ENCODE peak calls at places on chromosomes 11 and 22, in ten cellular contexts. Q is T-helper 2 cell; J is effector memory CD8-positive, alpha-beta T cell; N is Caki2; T is activated CD8-positive, alpha-beta T cell treated with anti-CD3 and anti-CD28 coated beads, Interleukin-2, amount 10 ng/mL, durations not matched to agents 7 days and 5 days; O is non-pigmented ciliary epithelial cell; P is stimulated activated CD4-positive, alpha-beta T cell treated with anti-CD3 and anti-CD28 coated beads, TNF-alpha, amount 100 ng/mL, for 1 hour; Y is ecto neural progenitor cell; L is nephron progenitor cell; A is NCI-H1694 treated with DMSO at 0.1 percent for 48 hours. D is an unnamed sample.

GRCh38 chr11:1206391-1207271 is 16.2 kb upstream of the MUC5B start:
- DNase-seq in L (no peak), Y (peak; percentile 39), T (no peak), J (no peak), N (no peak), P (no peak), O (no peak), A (no peak), Q (no peak), D (no peak)

GRCh38 chr11:75891947-75892739 is 77.1 kb downstream of the UVRAG start:
- DNase-seq in T (no peak), L (no peak), A (no peak), N (no peak), Y (no peak), O (no peak), P (no peak), J (no peak), Q (no peak), D (no peak)

GRCh38 chr11:74037309-74037708 is 28.4 kb upstream of the UCP3 start:
- DNase-seq in Q (no peak), N (peak; percentile 15), J (no peak), O (no peak), A (no peak), Y (no peak), L (no peak), P (no peak), T (no peak), D (no peak)

GRCh38 chr11:8168485-8169257 is at the start of gene RIC3:
- DNase-seq in O (no peak), Q (peak; percentile 26), L (peak; percentile 53), Y (peak; percentile 62), N (no peak), A (peak; percentile 4), T (peak; percentile 39), P (peak; percentile 1), J (peak; percentile 8), D (no peak)

GRCh38 chr22:48239461-48240164 is 1477.2 kb downstream of the TBC1D22A start:
- DNase-seq in Y (peak; percentile 76), Q (no peak), N (no peak), L (no peak), A (no peak), J (no peak), O (no peak), T (no peak), P (no peak), D (no peak)

GRCh38 chr22:36797334-36797733 is 19.5 kb downstream of the PVALB start:
- DNase-seq in Q (no peak), T (no peak), P (no peak), O (no peak), Y (no peak), J (no peak), L (no peak), A (no peak), N (no peak), D (no peak)

GRCh38 chr11:100777736-100778135 is 90.6 kb downstream of the ARHGAP42 start:
- DNase-seq in P (no peak), T (no peak), J (no peak), O (no peak), N (no peak), Y (no peak), Q (no peak), A (no peak), L (no peak), D (no peak)

GRCh38 chr11:86931965-86932332 is 23.2 kb downstream of the FZD4 start:
- DNase-seq in A (no peak), L (no peak), Y (no peak), Q (no peak), J (no peak), N (no peak), P (no peak), O (no peak), T (no peak), D (no peak)

GRCh38 chr11:12225046-12225739 is 114.8 kb downstream of the MICAL2 start:
- DNase-seq in T (no peak), O (no peak), A (no peak), J (no peak), L (no peak), Y (no peak), P (no peak), Q (no peak), N (no peak), D (no peak)

GRCh38 chr11:13189561-13190435 is 87.8 kb upstream of the BMAL1 start:
- DNase-seq in Q (no peak), T (no peak), L (no peak), P (no peak), Y (no peak), J (no peak), N (no peak), O (no peak), A (no peak), D (no peak)

GRCh38 chr22:28000361-28000760 is 81.3 kb upstream of the PITPNB start:
- DNase-seq in P (no peak), Q (no peak), Y (no peak), O (no peak), A (no peak), N (no peak), T (no peak), J (no peak), L (no peak), D (no peak)

GRCh38 chr11:66739983-66740382 is 11.0 kb upstream of the SPTBN2 start:
- DNase-seq in N (no peak), A (no peak), O (no peak), J (no peak), T (no peak), L (no peak), P (no peak), Q (no peak), Y (no peak), D (peak; percentile 9)

GRCh38 chr11:62905927-62906531 is 15.1 kb downstream of the CHRM1 start:
- DNase-seq in L (peak; percentile 89), Y (peak; percentile 92), N (peak; percentile 63), J (peak; percentile 76), T (peak; percentile 86), A (peak; percentile 53), Q (peak; percentile 68), P (peak; percentile 39), O (peak; percentile 31), D (no peak)

GRCh38 chr11:19686234-19686633 is 26.4 kb upstream of the NAV2 start:
- DNase-seq in Y (no peak), O (no peak), L (no peak), P (no peak), N (no peak), J (no peak), A (no peak), Q (no peak), T (no peak), D (no peak)

GRCh38 chr11:44536779-44537516 is 28.5 kb upstream of the CD82 start:
- DNase-seq in Y (no peak), L (no peak), Q (no peak), A (no peak), T (no peak), O (no peak), N (no peak), J (no peak), P (no peak), D (no peak)

D was measured in BJ.